ENCODE peak calls at places on chromosome 20, in seven cellular contexts. X is K562, T is A549, Z is WTC11, C is SK-N-SH, E is endothelial cell of umbilical vein, W is HCT116. K is an unnamed sample.

GRCh38 chr20:48015943-48016723 is 230.9 kb upstream of the SULF2 start:
- DNase-seq in X (no peak), T (no peak), Z (no peak), C (no peak), E (no peak), W (no peak), K (no peak)

GRCh38 chr20:39036011-39036410 is 73.9 kb downstream of the DHX35 start:
- DNase-seq in X (no peak), T (no peak), Z (no peak), C (no peak), E (no peak), W (no peak), K (no peak)

GRCh38 chr20:32189691-32190607 is 17.6 kb downstream of the PLAGL2 start:
- DNase-seq in X (no peak), T (no peak), Z (peak), C (peak), E (peak), W (no peak), K (no peak)

GRCh38 chr20:4740774-4741431 is 19.2 kb downstream of the PRND start:
- DNase-seq in X (peak), T (peak), Z (peak), C (peak), E (peak), W (peak), K (peak)

GRCh38 chr20:23710771-23711170 is 21.9 kb upstream of the CST4 start:
- DNase-seq in X (no peak), T (no peak), Z (no peak), C (no peak), E (no peak), W (no peak), K (no peak)

GRCh38 chr20:26163890-26164289 is 467.2 kb upstream of the ZNF337 start:
- DNase-seq in X (no peak), T (no peak), Z (no peak), C (no peak), E (peak), W (no peak), K (no peak)

GRCh38 chr20:5153612-5154542 is 27.1 kb downstream of the CDS2 start:
- DNase-seq in X (no peak), T (no peak), Z (no peak), C (no peak), E (no peak), W (peak), K (no peak)

GRCh38 chr20:34355427-34355826 is 7.6 kb upstream of the ITCH start:
- DNase-seq in X (no peak), T (no peak), Z (no peak), C (no peak), E (no peak), W (no peak), K (no peak)

GRCh38 chr20:59087829-59088433 is 45.3 kb upstream of the PRELID3B start:
- DNase-seq in X (peak), T (peak), Z (peak), C (peak), E (peak), W (peak), K (peak)

GRCh38 chr20:4190792-4191519 is 175.6 kb upstream of the RNF24 start:
- DNase-seq in X (no peak), T (no peak), Z (no peak), C (no peak), E (no peak), W (no peak), K (no peak)

GRCh38 chr20:7714549-7714948 is 225.7 kb downstream of the HAO1 start:
- DNase-seq in X (no peak), T (peak), Z (no peak), C (no peak), E (no peak), W (no peak), K (no peak)

GRCh38 chr20:8656335-8656734 is 412.6 kb upstream of the PLCB4 start:
- DNase-seq in X (no peak), T (no peak), Z (no peak), C (no peak), E (peak), W (no peak), K (no peak)

GRCh38 chr20:21315138-21315537 is 12.0 kb downstream of the XRN2 start:
- DNase-seq in X (no peak), T (no peak), Z (no peak), C (no peak), E (no peak), W (no peak), K (peak)

GRCh38 chr20:38123021-38123587 is 42.0 kb downstream of the TGM2 start:
- DNase-seq in X (peak), T (no peak), Z (no peak), C (no peak), E (peak), W (no peak), K (no peak)

GRCh38 chr20:19975436-19975799 is 41.7 kb upstream of the NAA20 start:
- DNase-seq in X (no peak), T (peak), Z (no peak), C (no peak), E (no peak), W (no peak), K (no peak)

GRCh38 chr20:23286346-23286745 is 64.2 kb upstream of the NXT1 start:
- DNase-seq in X (no peak), T (no peak), Z (no peak), C (no peak), E (no peak), W (no peak), K (no peak)

GRCh38 chr20:14193443-14193842 is 144.0 kb downstream of the FLRT3 start:
- DNase-seq in X (no peak), T (no peak), Z (no peak), C (no peak), E (no peak), W (no peak), K (no peak)

GRCh38 chr20:41358717-41359116 is 7.9 kb downstream of the EMILIN3 start:
- DNase-seq in X (no peak), T (no peak), Z (no peak), C (no peak), E (no peak), W (no peak), K (no peak)

GRCh38 chr20:41361757-41362747 is 4.6 kb downstream of the EMILIN3 start:
- DNase-seq in X (no peak), T (no peak), Z (no peak), C (peak), E (no peak), W (no peak), K (no peak)

GRCh38 chr20:41362748-41363140 is 3.9 kb downstream of the EMILIN3 start:
- DNase-seq in X (no peak), T (no peak), Z (no peak), C (no peak), E (no peak), W (no peak), K (no peak)

GRCh38 chr20:41359541-41360011 is 7.0 kb downstream of the EMILIN3 start:
- DNase-seq in X (no peak), T (no peak), Z (no peak), C (no peak), E (no peak), W (no peak), K (no peak)

DNA sequence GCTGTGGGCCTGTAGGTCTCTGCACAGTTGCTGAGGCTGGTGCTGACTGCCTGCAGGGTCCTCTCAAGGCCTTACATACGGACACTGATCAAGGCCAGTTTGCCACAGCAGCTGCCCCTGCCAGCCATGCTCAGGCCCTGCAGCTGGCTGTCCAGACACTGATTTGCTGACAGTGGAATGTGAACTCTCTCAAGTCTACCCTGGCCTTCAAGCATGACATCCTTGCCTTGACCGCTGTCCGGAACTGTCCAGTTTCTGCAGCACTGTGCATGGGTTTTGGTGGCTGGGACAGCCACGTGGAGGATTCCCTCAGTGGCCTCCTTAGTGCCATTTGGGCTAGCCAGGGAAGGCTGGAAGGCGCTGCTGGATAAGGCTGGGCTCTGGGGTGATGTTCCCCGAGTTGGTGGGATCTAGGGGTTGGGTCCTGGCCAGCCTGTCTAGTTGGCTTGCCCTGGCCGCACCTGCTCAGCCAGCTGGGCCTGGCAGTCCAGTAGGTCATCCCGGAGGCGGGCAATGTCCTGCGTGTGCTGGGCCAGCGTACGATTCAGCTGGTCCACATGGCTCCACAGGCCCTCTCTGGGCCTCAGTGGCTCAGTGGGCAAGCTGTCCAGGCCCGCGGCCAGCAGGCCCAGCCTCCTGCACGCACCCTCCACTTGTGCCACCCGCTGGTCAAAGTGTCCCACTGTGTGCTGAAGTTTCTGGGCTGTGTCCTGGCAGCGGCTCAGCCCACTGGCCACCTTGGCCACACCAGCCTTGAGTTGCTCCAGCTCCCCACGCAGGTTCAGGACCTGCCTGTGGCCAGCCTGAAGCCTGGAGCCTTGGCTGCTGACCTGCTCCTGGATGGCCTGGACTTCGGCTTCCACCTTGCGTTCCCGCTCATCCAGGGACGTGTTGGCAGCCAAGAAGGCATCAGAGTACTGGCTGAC is 5.5 kb downstream of the EMILIN3 start:
- DNase-seq in X (no peak), T (no peak), Z (no peak), C (no peak), E (no peak), W (no peak), K (no peak)
- TF ChIP-seq MAX in X (no peak), T (no peak), Z (no peak), C (no peak), E (no peak), W (no peak), K (no peak)

GRCh38 chr20:18056174-18057105 is 1.3 kb downstream of the OVOL2 start:
- DNase-seq in X (no peak), T (no peak), Z (peak), C (peak), E (no peak), W (no peak), K (peak)
- TF ChIP-seq MAX in X (no peak), T (peak), Z (no peak), C (no peak), E (no peak), W (no peak), K (no peak)

GRCh38 chr20:57625181-57625958 is 5.1 kb upstream of the ZBP1 start:
- DNase-seq in X (no peak), T (no peak), Z (no peak), C (no peak), E (no peak), W (no peak), K (no peak)

GRCh38 chr20:57627339-57627738 is 7.1 kb upstream of the ZBP1 start:
- DNase-seq in X (no peak), T (no peak), Z (no peak), C (no peak), E (no peak), W (no peak), K (no peak)

GRCh38 chr20:57625978-57626377 is 5.8 kb upstream of the ZBP1 start:
- DNase-seq in X (no peak), T (no peak), Z (no peak), C (no peak), E (no peak), W (no peak), K (no peak)

GRCh38 chr20:57629976-57630525 is 9.8 kb upstream of the ZBP1 start:
- DNase-seq in X (no peak), T (no peak), Z (no peak), C (no peak), E (no peak), W (no peak), K (no peak)

DNA sequence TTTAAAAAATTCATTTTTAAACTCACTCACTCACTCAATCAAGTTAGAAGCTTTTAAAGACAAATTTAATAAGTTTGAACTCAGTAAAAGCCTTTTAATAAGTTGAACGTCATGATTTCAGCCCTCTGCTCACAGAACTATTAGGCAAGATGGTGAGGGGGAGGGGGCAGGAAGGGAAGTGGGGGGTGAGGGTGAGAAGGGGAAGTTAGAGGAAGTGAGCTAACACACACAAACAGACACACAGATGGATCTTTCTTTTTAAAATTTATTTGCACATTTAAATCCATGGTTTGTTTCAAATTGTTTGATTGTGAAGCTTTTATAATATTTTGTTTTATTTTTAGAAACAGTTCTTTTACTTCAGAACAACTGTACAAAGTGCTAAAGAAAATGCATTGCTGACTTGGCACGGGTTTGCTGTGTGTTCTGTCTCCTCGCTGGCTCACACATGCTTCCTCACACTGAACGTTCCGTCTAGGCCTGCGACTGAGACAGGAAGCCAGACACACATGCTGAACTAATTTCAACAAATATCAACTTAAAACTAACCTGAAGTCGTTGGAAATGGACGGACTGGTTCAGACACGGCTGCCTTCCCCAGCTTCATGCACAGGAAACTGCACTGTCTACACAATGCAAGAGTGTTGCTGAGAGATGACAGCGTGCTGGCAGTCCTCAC is 7.9 kb upstream of the ZBP1 start:
- DNase-seq in X (no peak), T (no peak), Z (no peak), C (no peak), E (peak), W (no peak), K (peak)
- TF ChIP-seq MAX in X (no peak), T (no peak), Z (no peak), C (no peak), E (no peak), W (no peak), K (peak)

GRCh38 chr20:51688600-51688999 is 79.6 kb downstream of the ATP9A start:
- DNase-seq in X (no peak), T (no peak), Z (no peak), C (peak), E (no peak), W (no peak), K (no peak)

GRCh38 chr20:51692806-51693400 is 75.3 kb downstream of the ATP9A start:
- DNase-seq in X (no peak), T (no peak), Z (no peak), C (no peak), E (no peak), W (no peak), K (no peak)

GRCh38 chr20:51687630-51688029 is 80.6 kb downstream of the ATP9A start:
- DNase-seq in X (no peak), T (no peak), Z (no peak), C (no peak), E (no peak), W (no peak), K (no peak)

GRCh38 chr20:51691703-51692102 is 76.5 kb downstream of the ATP9A start:
- DNase-seq in X (no peak), T (no peak), Z (no peak), C (no peak), E (no peak), W (no peak), K (no peak)

DNA sequence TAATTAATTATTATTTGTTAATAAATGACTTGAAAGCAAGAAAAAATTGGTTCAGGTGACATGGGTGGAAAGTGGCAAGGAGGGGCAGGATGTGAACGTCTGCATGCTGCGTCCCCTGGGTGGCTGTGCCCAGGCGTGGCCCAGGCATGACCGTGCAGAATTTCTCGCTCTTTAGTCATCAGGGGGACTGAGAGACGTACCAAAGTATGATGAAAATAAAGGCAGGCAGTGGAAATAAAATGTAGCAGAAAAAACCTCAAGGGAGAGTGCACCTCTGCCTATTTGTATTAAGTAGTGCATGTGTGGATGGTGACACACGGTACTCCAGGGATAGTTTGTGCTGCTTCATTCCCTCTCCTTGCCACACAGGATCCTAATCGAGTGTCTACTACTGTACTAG is 81.1 kb downstream of the ATP9A start:
- DNase-seq in X (no peak), T (peak), Z (no peak), C (no peak), E (no peak), W (peak), K (peak)
- TF ChIP-seq MAX in X (no peak), T (peak), Z (no peak), C (no peak), E (no peak), W (peak), K (no peak)

DNA sequence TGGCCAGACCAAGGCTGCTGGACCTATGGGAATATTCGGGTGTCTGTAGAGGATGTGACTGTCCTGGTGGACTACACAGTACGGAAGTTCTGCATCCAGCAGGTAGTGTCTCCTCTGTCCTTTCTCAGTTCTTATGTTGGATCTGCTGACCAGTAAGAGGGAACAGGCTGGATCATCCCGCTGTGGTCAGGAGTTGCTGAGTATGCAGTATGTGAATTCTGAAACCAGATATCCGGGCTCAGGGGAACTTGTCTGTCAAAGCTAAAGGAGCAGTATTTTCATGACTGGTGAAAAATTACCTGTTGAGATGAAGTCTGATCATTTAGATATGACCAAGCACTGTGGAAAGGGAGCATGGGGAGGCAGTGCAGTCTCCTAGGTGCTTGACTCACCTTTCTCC is 22.1 kb upstream of the GNRH2 start:
- DNase-seq in X (no peak), T (no peak), Z (no peak), C (no peak), E (no peak), W (no peak), K (no peak)
- TF ChIP-seq MAX in X (no peak), T (no peak), Z (no peak), C (no peak), E (no peak), W (no peak), K (no peak)

GRCh38 chr20:49297605-49298530 is 20.0 kb upstream of the ZNFX1 start:
- DNase-seq in X (no peak), T (no peak), Z (no peak), C (no peak), E (no peak), W (no peak), K (peak)
- TF ChIP-seq MAX in X (no peak), T (no peak), Z (peak), C (no peak), E (no peak), W (no peak), K (no peak)

DNA sequence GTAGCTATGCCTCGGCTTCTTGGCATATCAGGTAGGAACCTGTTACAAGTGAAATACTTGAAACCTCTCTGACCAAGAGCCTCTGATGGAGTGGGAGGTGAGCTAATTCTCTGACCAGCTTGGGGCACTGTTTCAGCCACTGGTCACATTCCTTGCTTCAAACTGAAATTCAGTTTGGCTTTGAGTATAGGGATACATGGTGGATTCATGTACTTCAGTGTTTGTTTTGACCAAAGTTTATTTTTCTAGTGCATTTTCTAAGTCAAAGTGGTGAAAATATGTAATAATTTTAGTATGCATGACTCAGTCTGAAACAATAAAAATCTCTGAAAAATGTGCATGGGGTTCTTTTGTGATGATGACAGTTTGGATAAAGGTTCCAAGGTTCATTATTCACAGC is 18.6 kb downstream of the TTPAL start:
- DNase-seq in X (no peak), T (no peak), Z (no peak), C (no peak), E (no peak), W (no peak), K (no peak)
- TF ChIP-seq MAX in X (no peak), T (no peak), Z (no peak), C (no peak), E (no peak), W (no peak), K (no peak)

GRCh38 chr20:36773123-36773547 is 428 bp downstream of the DSN1 start:
- DNase-seq in X (no peak), T (no peak), Z (no peak), C (no peak), E (peak), W (no peak), K (no peak)

GRCh38 chr20:36777152-36777551 is 3.6 kb upstream of the DSN1 start:
- DNase-seq in X (peak), T (no peak), Z (no peak), C (no peak), E (no peak), W (no peak), K (no peak)

GRCh38 chr20:36773548-36774242 is at the start of gene DSN1:
- DNase-seq in X (peak), T (peak), Z (peak), C (peak), E (peak), W (peak), K (peak)

GRCh38 chr20:36775826-36776225 is 2.3 kb upstream of the DSN1 start:
- DNase-seq in X (no peak), T (no peak), Z (no peak), C (peak), E (no peak), W (no peak), K (no peak)

GRCh38 chr20:36775196-36775595 is 1.6 kb upstream of the DSN1 start:
- DNase-seq in X (no peak), T (no peak), Z (no peak), C (peak), E (no peak), W (no peak), K (no peak)
- TF ChIP-seq MAX in X (no peak), T (no peak), Z (no peak), C (no peak), E (no peak), W (no peak), K (no peak)